ENCODE peak calls at places on chromosomes 5 and 9, in ten cellular contexts. One of them, this sample, is unnamed.
A peak's percentile ranks its signal among the peaks of the same experiment; 100 is the strongest.

GRCh38 chr5:14263700-14264099 is 120.6 kb downstream of the TRIO start:
- DNase-seq in psoas muscle: no peak
- DNase-seq in adipocyte: no peak
- DNase-seq in effector memory CD4-positive, alpha-beta T cell: no peak
- DNase-seq in CD8-positive, alpha-beta memory T cell: no peak
- DNase-seq in CD4-positive, CD25-positive, alpha-beta regulatory T cell: no peak
- DNase-seq in A549: no peak
- DNase-seq in heart left ventricle: no peak
- DNase-seq in transverse colon: no peak
- DNase-seq in neural progenitor cell: no peak
- DNase-seq in this sample: no peak

GRCh38 chr9:72309366-72310133 is 55.5 kb downstream of the ZFAND5 start:
- DNase-seq in adipocyte: no peak
- DNase-seq in CD4-positive, CD25-positive, alpha-beta regulatory T cell: no peak
- DNase-seq in A549: peak; percentile 32
- DNase-seq in psoas muscle: no peak
- DNase-seq in transverse colon: no peak
- DNase-seq in heart left ventricle: no peak
- DNase-seq in CD8-positive, alpha-beta memory T cell: no peak
- DNase-seq in neural progenitor cell: no peak
- DNase-seq in effector memory CD4-positive, alpha-beta T cell: no peak
- DNase-seq in this sample: no peak

GRCh38 chr5:131899686-131900085 is 45.8 kb downstream of the MEIKIN start:
- DNase-seq in CD8-positive, alpha-beta memory T cell: no peak
- DNase-seq in heart left ventricle: no peak
- DNase-seq in effector memory CD4-positive, alpha-beta T cell: no peak
- DNase-seq in transverse colon: no peak
- DNase-seq in neural progenitor cell: no peak
- DNase-seq in CD4-positive, CD25-positive, alpha-beta regulatory T cell: no peak
- DNase-seq in A549: no peak
- DNase-seq in psoas muscle: no peak
- DNase-seq in adipocyte: peak; percentile 38
- DNase-seq in this sample: no peak

GRCh38 chr9:38022995-38023394 is 46.0 kb downstream of the SHB start:
- DNase-seq in psoas muscle: no peak
- DNase-seq in adipocyte: no peak
- DNase-seq in A549: no peak
- DNase-seq in effector memory CD4-positive, alpha-beta T cell: no peak
- DNase-seq in neural progenitor cell: no peak
- DNase-seq in CD8-positive, alpha-beta memory T cell: no peak
- DNase-seq in transverse colon: no peak
- DNase-seq in heart left ventricle: no peak
- DNase-seq in CD4-positive, CD25-positive, alpha-beta regulatory T cell: no peak
- DNase-seq in this sample: no peak

GRCh38 chr5:8327016-8327415 is 458.1 kb downstream of the MTRR start:
- DNase-seq in heart left ventricle: no peak
- DNase-seq in CD4-positive, CD25-positive, alpha-beta regulatory T cell: no peak
- DNase-seq in transverse colon: no peak
- DNase-seq in A549: no peak
- DNase-seq in CD8-positive, alpha-beta memory T cell: no peak
- DNase-seq in effector memory CD4-positive, alpha-beta T cell: no peak
- DNase-seq in psoas muscle: no peak
- DNase-seq in adipocyte: no peak
- DNase-seq in neural progenitor cell: no peak
- DNase-seq in this sample: no peak

GRCh38 chr9:93254806-93255519 is 71.0 kb downstream of the WNK2 start:
- DNase-seq in heart left ventricle: no peak
- DNase-seq in neural progenitor cell: no peak
- DNase-seq in CD8-positive, alpha-beta memory T cell: peak; percentile 25
- DNase-seq in CD4-positive, CD25-positive, alpha-beta regulatory T cell: no peak
- DNase-seq in A549: no peak
- DNase-seq in effector memory CD4-positive, alpha-beta T cell: no peak
- DNase-seq in psoas muscle: no peak
- DNase-seq in transverse colon: peak; percentile 6
- DNase-seq in adipocyte: no peak
- DNase-seq in this sample: no peak

GRCh38 chr5:142009886-142010285 is 2.9 kb downstream of the GNPDA1 start:
- DNase-seq in A549: no peak
- DNase-seq in psoas muscle: no peak
- DNase-seq in transverse colon: no peak
- DNase-seq in neural progenitor cell: no peak
- DNase-seq in heart left ventricle: no peak
- DNase-seq in effector memory CD4-positive, alpha-beta T cell: no peak
- DNase-seq in CD4-positive, CD25-positive, alpha-beta regulatory T cell: no peak
- DNase-seq in adipocyte: no peak
- DNase-seq in CD8-positive, alpha-beta memory T cell: no peak
- DNase-seq in this sample: no peak

GRCh38 chr5:65753189-65753588 is 31.2 kb downstream of the NLN start:
- DNase-seq in effector memory CD4-positive, alpha-beta T cell: no peak
- DNase-seq in CD4-positive, CD25-positive, alpha-beta regulatory T cell: no peak
- DNase-seq in CD8-positive, alpha-beta memory T cell: no peak
- DNase-seq in psoas muscle: no peak
- DNase-seq in A549: no peak
- DNase-seq in heart left ventricle: no peak
- DNase-seq in adipocyte: no peak
- DNase-seq in transverse colon: no peak
- DNase-seq in neural progenitor cell: no peak
- DNase-seq in this sample: no peak

GRCh38 chr5:665541-665955 is 27.6 kb downstream of the TPPP start:
- DNase-seq in effector memory CD4-positive, alpha-beta T cell: no peak
- DNase-seq in transverse colon: no peak
- DNase-seq in CD4-positive, CD25-positive, alpha-beta regulatory T cell: no peak
- DNase-seq in psoas muscle: no peak
- DNase-seq in CD8-positive, alpha-beta memory T cell: no peak
- DNase-seq in adipocyte: no peak
- DNase-seq in neural progenitor cell: no peak
- DNase-seq in heart left ventricle: peak; percentile 6
- DNase-seq in A549: peak; percentile 32
- DNase-seq in this sample: peak; percentile 51

GRCh38 chr5:663436-664342 is 29.5 kb downstream of the TPPP start:
- DNase-seq in CD4-positive, CD25-positive, alpha-beta regulatory T cell: no peak
- DNase-seq in transverse colon: peak; percentile 88
- DNase-seq in CD8-positive, alpha-beta memory T cell: no peak
- DNase-seq in adipocyte: no peak
- DNase-seq in psoas muscle: no peak
- DNase-seq in effector memory CD4-positive, alpha-beta T cell: no peak
- DNase-seq in neural progenitor cell: no peak
- DNase-seq in heart left ventricle: peak; percentile 25
- DNase-seq in A549: no peak
- DNase-seq in this sample: no peak

GRCh38 chr5:664994-665360 is 28.2 kb downstream of the TPPP start:
- DNase-seq in adipocyte: no peak
- DNase-seq in heart left ventricle: peak; percentile 19
- DNase-seq in CD8-positive, alpha-beta memory T cell: no peak
- DNase-seq in A549: no peak
- DNase-seq in CD4-positive, CD25-positive, alpha-beta regulatory T cell: no peak
- DNase-seq in neural progenitor cell: no peak
- DNase-seq in transverse colon: no peak
- DNase-seq in psoas muscle: no peak
- DNase-seq in effector memory CD4-positive, alpha-beta T cell: no peak
- DNase-seq in this sample: no peak

GRCh38 chr5:662751-663435 is 30.3 kb downstream of the TPPP start:
- DNase-seq in CD4-positive, CD25-positive, alpha-beta regulatory T cell: no peak
- DNase-seq in heart left ventricle: peak; percentile 11
- DNase-seq in CD8-positive, alpha-beta memory T cell: no peak
- DNase-seq in effector memory CD4-positive, alpha-beta T cell: no peak
- DNase-seq in adipocyte: no peak
- DNase-seq in transverse colon: no peak
- DNase-seq in psoas muscle: peak; percentile 5
- DNase-seq in A549: no peak
- DNase-seq in neural progenitor cell: no peak
- DNase-seq in this sample: no peak

DNA sequence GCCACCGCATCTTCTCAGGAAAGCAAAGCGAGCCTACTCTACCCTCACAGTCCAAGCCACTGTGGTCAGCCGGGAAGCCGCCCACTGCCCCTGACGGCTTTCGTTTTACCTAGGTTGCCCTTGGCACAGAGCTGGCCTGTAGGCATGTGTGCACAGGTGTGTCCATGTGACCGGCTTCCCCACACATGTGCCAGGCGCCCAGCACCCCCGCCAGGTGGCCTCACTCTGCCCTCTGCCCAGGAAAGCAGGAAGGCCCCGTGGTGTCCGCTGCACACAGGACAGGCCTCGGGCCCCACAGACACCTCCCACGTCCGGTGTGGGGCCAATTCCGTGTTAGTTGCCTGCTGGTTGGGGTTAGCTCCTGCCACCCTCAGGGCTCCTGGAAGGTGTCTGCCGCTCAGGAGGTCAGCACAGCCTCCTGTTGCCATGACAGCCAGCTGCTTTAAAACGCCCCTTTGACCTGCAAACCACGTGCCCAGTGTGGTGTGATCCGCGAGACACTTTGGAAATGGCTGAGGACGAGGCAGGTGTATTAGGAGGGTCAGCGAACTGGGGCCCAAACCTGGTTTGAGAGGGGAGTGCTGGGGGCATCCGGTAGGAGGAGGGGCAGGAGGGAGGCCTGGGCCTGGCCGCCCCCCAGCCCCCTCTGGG is 28.7 kb downstream of the TPPP start:
- DNase-seq in CD4-positive, CD25-positive, alpha-beta regulatory T cell: no peak
- DNase-seq in A549: no peak
- DNase-seq in effector memory CD4-positive, alpha-beta T cell: no peak
- DNase-seq in transverse colon: peak; percentile 63
- DNase-seq in neural progenitor cell: no peak
- DNase-seq in adipocyte: no peak
- DNase-seq in heart left ventricle: peak; percentile 20
- DNase-seq in CD8-positive, alpha-beta memory T cell: no peak
- DNase-seq in psoas muscle: no peak
- DNase-seq in this sample: no peak
- H3K4me3 ChIP-seq in CD4-positive, CD25-positive, alpha-beta regulatory T cell: no peak overlapping the region
- H3K4me3 ChIP-seq in A549: no peak overlapping the region
- H3K4me3 ChIP-seq in effector memory CD4-positive, alpha-beta T cell: no peak overlapping the region
- H3K4me3 ChIP-seq in transverse colon: no peak overlapping the region
- H3K4me3 ChIP-seq in neural progenitor cell: no peak overlapping the region
- H3K4me3 ChIP-seq in adipocyte: no peak overlapping the region
- H3K4me3 ChIP-seq in heart left ventricle: no peak overlapping the region
- H3K4me3 ChIP-seq in CD8-positive, alpha-beta memory T cell: no peak overlapping the region
- H3K4me3 ChIP-seq in psoas muscle: no peak overlapping the region
- H3K4me3 ChIP-seq in this sample: no peak overlapping the region

GRCh38 chr9:129482521-129483466 is 138.1 kb downstream of the C9orf50 start:
- DNase-seq in transverse colon: peak; percentile 85
- DNase-seq in adipocyte: peak; percentile 97
- DNase-seq in CD4-positive, CD25-positive, alpha-beta regulatory T cell: no peak
- DNase-seq in A549: peak; percentile 86
- DNase-seq in CD8-positive, alpha-beta memory T cell: peak; percentile 67
- DNase-seq in heart left ventricle: peak; percentile 88
- DNase-seq in neural progenitor cell: peak; percentile 74
- DNase-seq in effector memory CD4-positive, alpha-beta T cell: no peak
- DNase-seq in psoas muscle: peak; percentile 89
- DNase-seq in this sample: peak; percentile 69
- H3K4me1 ChIP-seq in transverse colon: peaks cover 49% of the 10 kb centered on the region
- H3K4me1 ChIP-seq in adipocyte: peaks cover 82% of the 10 kb centered on the region
- H3K4me1 ChIP-seq in CD4-positive, CD25-positive, alpha-beta regulatory T cell: peaks cover 39% of the 10 kb centered on the region
- H3K4me1 ChIP-seq in A549: peaks cover 91% of the 10 kb centered on the region
- H3K4me1 ChIP-seq in CD8-positive, alpha-beta memory T cell: peaks cover 23% of the 10 kb centered on the region
- H3K4me1 ChIP-seq in heart left ventricle: peaks cover 44% of the 10 kb centered on the region
- H3K4me1 ChIP-seq in neural progenitor cell: peaks cover 49% of the 10 kb centered on the region
- H3K4me1 ChIP-seq in effector memory CD4-positive, alpha-beta T cell: peaks cover 33% of the 10 kb centered on the region
- H3K4me1 ChIP-seq in psoas muscle: peaks cover 31% of the 10 kb centered on the region
- H3K4me1 ChIP-seq in this sample: peaks cover 33% of the 10 kb centered on the region

DNA sequence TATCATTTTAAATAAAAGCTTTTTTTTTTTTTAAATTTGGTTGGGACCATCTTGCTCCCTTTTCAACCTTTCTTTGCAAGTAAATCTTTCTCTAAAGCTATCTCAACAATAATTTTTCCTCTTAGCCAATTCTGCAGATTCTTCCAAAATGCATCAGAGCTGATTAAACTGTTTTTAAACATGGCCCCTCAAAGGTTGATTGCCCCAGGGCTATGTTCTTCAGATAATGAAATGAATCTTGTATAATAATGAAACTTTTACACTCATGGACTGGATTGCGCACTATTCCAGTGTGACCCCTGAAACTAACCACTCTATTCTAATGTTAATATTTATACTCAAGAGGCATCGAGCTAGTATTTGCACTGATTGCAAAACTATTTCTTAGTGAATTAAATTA is 222.8 kb upstream of the PRDM9 start:
- DNase-seq in heart left ventricle: no peak
- DNase-seq in psoas muscle: no peak
- DNase-seq in CD8-positive, alpha-beta memory T cell: no peak
- DNase-seq in effector memory CD4-positive, alpha-beta T cell: no peak
- DNase-seq in A549: no peak
- DNase-seq in adipocyte: no peak
- DNase-seq in neural progenitor cell: no peak
- DNase-seq in transverse colon: no peak
- DNase-seq in CD4-positive, CD25-positive, alpha-beta regulatory T cell: no peak
- DNase-seq in this sample: peak; percentile 73
- H3K4me3 ChIP-seq in heart left ventricle: no peak overlapping the region
- H3K4me3 ChIP-seq in psoas muscle: no peak overlapping the region
- H3K4me3 ChIP-seq in CD8-positive, alpha-beta memory T cell: no peak overlapping the region
- H3K4me3 ChIP-seq in effector memory CD4-positive, alpha-beta T cell: no peak overlapping the region
- H3K4me3 ChIP-seq in A549: no peak overlapping the region
- H3K4me3 ChIP-seq in adipocyte: no peak overlapping the region
- H3K4me3 ChIP-seq in neural progenitor cell: no peak overlapping the region
- H3K4me3 ChIP-seq in transverse colon: no peak overlapping the region
- H3K4me3 ChIP-seq in CD4-positive, CD25-positive, alpha-beta regulatory T cell: no peak overlapping the region
- H3K4me3 ChIP-seq in this sample: no peak overlapping the region

GRCh38 chr9:124871156-124871561 is 9.2 kb downstream of the ARPC5L start:
- DNase-seq in adipocyte: no peak
- DNase-seq in transverse colon: no peak
- DNase-seq in CD8-positive, alpha-beta memory T cell: no peak
- DNase-seq in psoas muscle: no peak
- DNase-seq in effector memory CD4-positive, alpha-beta T cell: no peak
- DNase-seq in CD4-positive, CD25-positive, alpha-beta regulatory T cell: no peak
- DNase-seq in neural progenitor cell: no peak
- DNase-seq in A549: no peak
- DNase-seq in heart left ventricle: no peak
- DNase-seq in this sample: no peak

GRCh38 chr9:124868511-124869465 is 6.9 kb downstream of the ARPC5L start:
- DNase-seq in neural progenitor cell: peak; percentile 92
- DNase-seq in effector memory CD4-positive, alpha-beta T cell: peak; percentile 88
- DNase-seq in heart left ventricle: peak; percentile 91
- DNase-seq in A549: peak; percentile 84
- DNase-seq in transverse colon: peak; percentile 91
- DNase-seq in psoas muscle: peak; percentile 90
- DNase-seq in CD8-positive, alpha-beta memory T cell: peak; percentile 93
- DNase-seq in CD4-positive, CD25-positive, alpha-beta regulatory T cell: peak; percentile 87
- DNase-seq in adipocyte: peak; percentile 94
- DNase-seq in this sample: peak; percentile 92

GRCh38 chr9:124869986-124870560 is 8.1 kb downstream of the ARPC5L start:
- DNase-seq in heart left ventricle: no peak
- DNase-seq in psoas muscle: peak; percentile 50
- DNase-seq in CD8-positive, alpha-beta memory T cell: peak; percentile 89
- DNase-seq in adipocyte: peak; percentile 47
- DNase-seq in neural progenitor cell: no peak
- DNase-seq in transverse colon: peak; percentile 77
- DNase-seq in effector memory CD4-positive, alpha-beta T cell: peak; percentile 68
- DNase-seq in A549: no peak
- DNase-seq in CD4-positive, CD25-positive, alpha-beta regulatory T cell: peak; percentile 57
- DNase-seq in this sample: no peak

GRCh38 chr9:124870723-124871122 is 8.8 kb downstream of the ARPC5L start:
- DNase-seq in transverse colon: no peak
- DNase-seq in effector memory CD4-positive, alpha-beta T cell: no peak
- DNase-seq in CD4-positive, CD25-positive, alpha-beta regulatory T cell: no peak
- DNase-seq in A549: no peak
- DNase-seq in heart left ventricle: no peak
- DNase-seq in CD8-positive, alpha-beta memory T cell: no peak
- DNase-seq in adipocyte: no peak
- DNase-seq in neural progenitor cell: no peak
- DNase-seq in psoas muscle: no peak
- DNase-seq in this sample: no peak

DNA sequence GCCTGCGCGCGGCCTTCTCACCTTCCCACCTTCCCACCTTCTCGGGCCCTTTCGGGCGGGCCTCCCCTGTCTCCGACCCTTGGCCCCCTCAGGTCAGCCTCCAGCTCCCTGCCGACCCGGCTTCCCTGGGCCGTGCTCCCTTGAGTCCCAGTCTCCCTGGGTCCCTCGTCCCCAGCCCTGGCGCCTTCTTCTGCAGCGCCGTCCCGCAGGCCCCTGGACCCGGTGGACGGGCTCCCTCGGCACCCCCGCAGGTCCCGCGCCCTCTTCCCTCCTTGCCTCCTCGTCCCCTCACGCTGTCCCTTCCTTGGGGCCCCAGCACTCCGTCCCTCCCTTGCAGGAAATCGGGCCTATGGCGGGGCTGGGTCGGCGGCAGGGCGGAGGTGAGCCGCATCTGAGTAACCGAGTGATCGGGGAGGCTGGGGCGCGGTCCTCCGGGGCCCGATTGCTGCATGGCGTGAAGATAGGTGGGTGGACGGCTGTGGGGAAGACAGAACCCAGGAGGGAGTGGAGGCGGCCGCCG is 7.6 kb downstream of the ARPC5L start:
- DNase-seq in adipocyte: peak; percentile 76
- DNase-seq in transverse colon: peak; percentile 49
- DNase-seq in neural progenitor cell: peak; percentile 40
- DNase-seq in effector memory CD4-positive, alpha-beta T cell: no peak
- DNase-seq in A549: no peak
- DNase-seq in heart left ventricle: peak; percentile 56
- DNase-seq in CD4-positive, CD25-positive, alpha-beta regulatory T cell: peak; percentile 29
- DNase-seq in psoas muscle: no peak
- DNase-seq in CD8-positive, alpha-beta memory T cell: peak; percentile 76
- DNase-seq in this sample: no peak
- H3K4me1 ChIP-seq in adipocyte: peaks cover 43% of the 10 kb centered on the region
- H3K4me1 ChIP-seq in transverse colon: peaks cover 26% of the 10 kb centered on the region
- H3K4me1 ChIP-seq in neural progenitor cell: peaks cover 11% of the 10 kb centered on the region
- H3K4me1 ChIP-seq in effector memory CD4-positive, alpha-beta T cell: peaks cover 37% of the 10 kb centered on the region
- H3K4me1 ChIP-seq in A549: peaks cover 37% of the 10 kb centered on the region
- H3K4me1 ChIP-seq in heart left ventricle: peaks cover 40% of the 10 kb centered on the region
- H3K4me1 ChIP-seq in CD4-positive, CD25-positive, alpha-beta regulatory T cell: peaks cover 59% of the 10 kb centered on the region
- H3K4me1 ChIP-seq in psoas muscle: peaks cover 48% of the 10 kb centered on the region
- H3K4me1 ChIP-seq in CD8-positive, alpha-beta memory T cell: peaks cover 51% of the 10 kb centered on the region
- H3K4me1 ChIP-seq in this sample: peaks cover 14% of the 10 kb centered on the region

This sample was measured in HAP-1.